ENCODE peak calls at places on chromosomes 16 and 17, in ten cellular contexts. G, I, U, F, S, V, L, N, W and C are unnamed samples.

GRCh38 chr16:81626181-81626674 is 152.9 kb upstream of the PLCG2 start:
- DNase-seq in G (peak; percentile 61), I (no peak), U (no peak), F (no peak), S (no peak), V (no peak), L (no peak), N (no peak), W (no peak), C (no peak)

GRCh38 chr16:66286527-66286926 is 80.0 kb upstream of the CDH5 start:
- DNase-seq in G (no peak), I (no peak), U (no peak), F (no peak), S (no peak), V (no peak), L (no peak), N (no peak), W (no peak), C (no peak)

GRCh38 chr16:50501251-50501650 is 46.9 kb upstream of the NKD1 start:
- DNase-seq in G (no peak), I (no peak), U (no peak), F (no peak), S (no peak), V (no peak), L (no peak), N (no peak), W (no peak), C (no peak)

GRCh38 chr16:53816211-53816610 is 112.3 kb downstream of the FTO start:
- DNase-seq in G (peak; percentile 77), I (no peak), U (no peak), F (no peak), S (no peak), V (no peak), L (no peak), N (no peak), W (no peak), C (no peak)

GRCh38 chr17:8593276-8593675 is 37.2 kb downstream of the MYH10 start:
- DNase-seq in G (no peak), I (no peak), U (no peak), F (no peak), S (no peak), V (no peak), L (no peak), N (no peak), W (no peak), C (no peak)

GRCh38 chr16:18809165-18809564 is 7.8 kb upstream of the ARL6IP1 start:
- DNase-seq in G (no peak), I (no peak), U (no peak), F (no peak), S (no peak), V (no peak), L (no peak), N (no peak), W (no peak), C (no peak)

GRCh38 chr16:16148755-16149154 is 74.5 kb downstream of the ABCC6 start:
- DNase-seq in G (no peak), I (no peak), U (no peak), F (no peak), S (no peak), V (no peak), L (no peak), N (no peak), W (no peak), C (no peak)

GRCh38 chr17:78238823-78239488 is 7.5 kb downstream of the TMEM235 start:
- DNase-seq in G (no peak), I (no peak), U (no peak), F (peak; percentile 71), S (no peak), V (no peak), L (no peak), N (no peak), W (no peak), C (no peak)

GRCh38 chr16:17538942-17539341 is 68.2 kb upstream of the XYLT1 start:
- DNase-seq in G (no peak), I (no peak), U (no peak), F (no peak), S (no peak), V (no peak), L (no peak), N (no peak), W (no peak), C (no peak)

GRCh38 chr17:10328971-10329923 is 43.6 kb downstream of the MYH13 start:
- DNase-seq in G (peak; percentile 7), I (no peak), U (no peak), F (no peak), S (no peak), V (no peak), L (no peak), N (no peak), W (no peak), C (no peak)

GRCh38 chr16:70638814-70639792 is 7.3 kb upstream of the IL34 start:
- DNase-seq in G (peak; percentile 36), I (no peak), U (no peak), F (no peak), S (no peak), V (no peak), L (peak; percentile 18), N (no peak), W (peak; percentile 92), C (no peak)

GRCh38 chr16:29675811-29676643 is 3.0 kb upstream of the QPRT start:
- DNase-seq in G (peak; percentile 30), I (peak; percentile 70), U (no peak), F (no peak), S (peak; percentile 76), V (no peak), L (no peak), N (no peak), W (peak; percentile 24), C (peak; percentile 52)

GRCh38 chr17:77909816-77910215 is 48.7 kb upstream of the TNRC6C start:
- DNase-seq in G (no peak), I (peak; percentile 0), U (no peak), F (no peak), S (no peak), V (no peak), L (no peak), N (no peak), W (no peak), C (no peak)

GRCh38 chr16:48617711-48618148 is 7.8 kb upstream of the N4BP1 start:
- DNase-seq in G (peak; percentile 78), I (no peak), U (peak; percentile 65), F (no peak), S (no peak), V (peak; percentile 84), L (peak; percentile 57), N (no peak), W (peak; percentile 33), C (peak; percentile 76)

GRCh38 chr16:48619547-48619946 is 9.6 kb upstream of the N4BP1 start:
- DNase-seq in G (no peak), I (no peak), U (no peak), F (no peak), S (no peak), V (no peak), L (no peak), N (no peak), W (no peak), C (no peak)

GRCh38 chr16:48616571-48616970 is 6.6 kb upstream of the N4BP1 start:
- DNase-seq in G (no peak), I (no peak), U (no peak), F (no peak), S (no peak), V (no peak), L (no peak), N (no peak), W (no peak), C (no peak)

GRCh38 chr16:48614759-48615158 is 4.8 kb upstream of the N4BP1 start:
- DNase-seq in G (no peak), I (no peak), U (no peak), F (no peak), S (no peak), V (no peak), L (no peak), N (no peak), W (no peak), C (no peak)

GRCh38 chr16:48617104-48617503 is 7.1 kb upstream of the N4BP1 start:
- DNase-seq in G (no peak), I (no peak), U (no peak), F (no peak), S (no peak), V (no peak), L (no peak), N (no peak), W (no peak), C (no peak)
- H3K4me3 ChIP-seq in G (no peak overlapping the region), I (no peak overlapping the region), U (peak overlapping the region; percentile 50), F (no peak overlapping the region), S (no peak overlapping the region), V (peak overlapping the region; percentile 31), L (peak overlapping the region; percentile 32), N (no peak overlapping the region), W (no peak overlapping the region), C (no peak overlapping the region)

GRCh38 chr17:82901356-82901755 is 61.5 kb upstream of the ZNF750 start:
- DNase-seq in G (no peak), I (no peak), U (no peak), F (no peak), S (no peak), V (no peak), L (no peak), N (no peak), W (no peak), C (no peak)

GRCh38 chr17:82901836-82902235 is 62.0 kb upstream of the ZNF750 start:
- DNase-seq in G (no peak), I (no peak), U (no peak), F (no peak), S (no peak), V (no peak), L (no peak), N (no peak), W (no peak), C (no peak)

GRCh38 chr17:82898976-82899514 is 59.2 kb upstream of the ZNF750 start:
- DNase-seq in G (no peak), I (no peak), U (no peak), F (no peak), S (no peak), V (no peak), L (no peak), N (no peak), W (no peak), C (no peak)

GRCh38 chr17:82900741-82901140 is 60.9 kb upstream of the ZNF750 start:
- DNase-seq in G (no peak), I (no peak), U (no peak), F (no peak), S (no peak), V (no peak), L (no peak), N (peak; percentile 82), W (peak; percentile 66), C (no peak)

GRCh38 chr17:82899941-82900340 is 60.1 kb upstream of the ZNF750 start:
- DNase-seq in G (no peak), I (no peak), U (no peak), F (no peak), S (no peak), V (no peak), L (no peak), N (no peak), W (no peak), C (no peak)
- H3K27ac ChIP-seq in G (no peak overlapping the region), I (no peak overlapping the region), U (no peak overlapping the region), F (no peak overlapping the region), S (no peak overlapping the region), V (no peak overlapping the region), L (no peak overlapping the region), N (peak overlapping the region; percentile 74), W (peak overlapping the region; percentile 52), C (no peak overlapping the region)

GRCh38 chr17:57091186-57091618 is 6.2 kb downstream of the AKAP1 start:
- DNase-seq in G (no peak), I (no peak), U (peak; percentile 81), F (peak; percentile 83), S (no peak), V (peak; percentile 84), L (peak; percentile 69), N (peak; percentile 94), W (no peak), C (no peak)
- H3K4me3 ChIP-seq in G (no peak overlapping the region), I (no peak overlapping the region), U (peak overlapping the region; percentile 91), F (no peak overlapping the region), S (no peak overlapping the region), V (no peak overlapping the region), L (no peak overlapping the region), N (peak overlapping the region; percentile 4), W (no peak overlapping the region), C (no peak overlapping the region)

GRCh38 chr17:82298538-82299421 is 18.6 kb downstream of the CD7 start:
- DNase-seq in G (no peak), I (no peak), U (no peak), F (no peak), S (no peak), V (no peak), L (no peak), N (no peak), W (no peak), C (no peak)
- H3K27ac ChIP-seq in G (peak overlapping the region; percentile 84), I (no peak overlapping the region), U (peak overlapping the region; percentile 90), F (peak overlapping the region; percentile 98), S (peak overlapping the region; percentile 94), V (peak overlapping the region; percentile 94), L (peak overlapping the region; percentile 59), N (peak overlapping the region; percentile 74), W (peak overlapping the region; percentile 92), C (peak overlapping the region; percentile 65)